ENCODE peak calls at places on chromosomes 7 and 10, in six cellular contexts. Z is effector CD4-positive, alpha-beta T cell; W is LHCN-M2; A is brain microvascular endothelial cell; P is stimulated activated CD8-positive, alpha-beta memory T cell treated with anti-CD3 and anti-CD28 coated beads, Interleukin-2, amount 100 ng/mL, for 48 hours; E is GM03348. O is an unnamed sample.

GRCh38 chr10:79089579-79090110 is 20.9 kb downstream of the ZMIZ1 start:
- DNase-seq in W (no peak), A (no peak), E (no peak), Z (no peak), P (no peak), O (no peak)

GRCh38 chr10:30491204-30491603 is 57.2 kb downstream of the MAP3K8 start:
- DNase-seq in E (peak), A (no peak), P (no peak), W (no peak), Z (no peak), O (no peak)

GRCh38 chr10:75180592-75180991 is 30.0 kb upstream of the VDAC2 start:
- DNase-seq in Z (no peak), E (peak), P (no peak), A (no peak), W (no peak), O (no peak)

GRCh38 chr10:131997366-131998049 is 15.8 kb upstream of the BNIP3 start:
- DNase-seq in Z (no peak), W (peak), P (no peak), E (peak), A (peak), O (peak)

GRCh38 chr7:156143683-156144082 is 331.4 kb upstream of the SHH start:
- DNase-seq in Z (no peak), E (no peak), P (no peak), W (no peak), A (no peak), O (no peak)

GRCh38 chr7:12564996-12565764 is 5.3 kb upstream of the SCIN start:
- DNase-seq in Z (no peak), P (no peak), W (peak), E (no peak), A (peak), O (no peak)

GRCh38 chr10:48455392-48456151 is 149.1 kb downstream of the MAPK8 start:
- DNase-seq in E (no peak), Z (no peak), P (no peak), A (no peak), W (no peak), O (no peak)

GRCh38 chr10:37563107-37563714 is 294.2 kb downstream of the ZNF248 start:
- DNase-seq in P (no peak), W (no peak), E (no peak), Z (no peak), A (no peak), O (no peak)

GRCh38 chr10:73042130-73042529 is 54.5 kb downstream of the P4HA1 start:
- DNase-seq in W (no peak), E (no peak), A (no peak), P (no peak), Z (no peak), O (no peak)

GRCh38 chr10:15370741-15371701 is at the start of gene FAM171A1:
- DNase-seq in W (peak), A (no peak), E (peak), P (peak), Z (peak), O (peak)

GRCh38 chr7:70883750-70884445 is 248.0 kb upstream of the GALNT17 start:
- DNase-seq in A (no peak), E (no peak), P (no peak), W (no peak), Z (no peak), O (no peak)

O was measured in heart right ventricle.